ENCODE peak calls at places on chromosomes 6 and 20, in five cellular contexts. A, C, X, F and W are unnamed samples.

GRCh38 chr6:136334853-136335252 is 45.2 kb upstream of the BCLAF1 start:
- DNase-seq in A (no peak), C (peak), X (no peak), F (no peak), W (no peak)

GRCh38 chr6:56393615-56394612 is 146.5 kb upstream of the COL21A1 start:
- DNase-seq in A (no peak), C (no peak), X (no peak), F (no peak), W (no peak)

GRCh38 chr6:19052219-19052618 is 665.1 kb downstream of the RNF144B start:
- DNase-seq in A (no peak), C (no peak), X (no peak), F (peak), W (no peak)

GRCh38 chr6:16337280-16337975 is 99.0 kb downstream of the GMPR start:
- DNase-seq in A (no peak), C (no peak), X (peak), F (no peak), W (no peak)

GRCh38 chr20:37850724-37851123 is 52.2 kb upstream of the VSTM2L start:
- DNase-seq in A (no peak), C (no peak), X (no peak), F (no peak), W (no peak)

GRCh38 chr6:43627008-43627825 is 1.8 kb downstream of the GTPBP2 start:
- DNase-seq in A (no peak), C (no peak), X (no peak), F (peak), W (no peak)

GRCh38 chr6:38180586-38180985 is 361.1 kb downstream of the ZFAND3 start:
- DNase-seq in A (no peak), C (no peak), X (no peak), F (no peak), W (no peak)

GRCh38 chr20:33359399-33360261 is 41.7 kb downstream of the CDK5RAP1 start:
- DNase-seq in A (no peak), C (no peak), X (no peak), F (no peak), W (no peak)

GRCh38 chr6:34491091-34491430 is 25.2 kb downstream of the PACSIN1 start:
- DNase-seq in A (no peak), C (no peak), X (no peak), F (no peak), W (no peak)

GRCh38 chr20:58515240-58516212 is at the start of gene APCDD1L:
- DNase-seq in A (no peak), C (peak), X (no peak), F (no peak), W (no peak)

GRCh38 chr20:20411841-20412240 is 43.9 kb downstream of the INSM1 start:
- DNase-seq in A (no peak), C (no peak), X (no peak), F (no peak), W (no peak)

GRCh38 chr6:1503811-1504210 is 105.9 kb upstream of the FOXC1 start:
- DNase-seq in A (no peak), C (no peak), X (no peak), F (no peak), W (no peak)

GRCh38 chr6:4693158-4693557 is 83.0 kb upstream of the CDYL start:
- DNase-seq in A (no peak), C (no peak), X (no peak), F (no peak), W (no peak)

GRCh38 chr6:14478396-14479225 is 361.0 kb downstream of the CD83 start:
- DNase-seq in A (no peak), C (no peak), X (no peak), F (no peak), W (no peak)

GRCh38 chr6:32852018-32852843 is 1.3 kb downstream of the TAP1 start:
- DNase-seq in A (no peak), C (no peak), X (no peak), F (no peak), W (no peak)

GRCh38 chr6:1404713-1405098 is 15.3 kb downstream of the FOXF2 start:
- DNase-seq in A (no peak), C (no peak), X (no peak), F (no peak), W (no peak)

GRCh38 chr20:45432294-45432693 is 16.4 kb downstream of the PIGT start:
- DNase-seq in A (no peak), C (no peak), X (no peak), F (no peak), W (no peak)

GRCh38 chr6:52283111-52283510 is 1.4 kb downstream of the MCM3 start:
- DNase-seq in A (no peak), C (no peak), X (no peak), F (no peak), W (no peak)

GRCh38 chr6:153210083-153210482 is 79.0 kb upstream of the RGS17 start:
- DNase-seq in A (no peak), C (no peak), X (no peak), F (no peak), W (no peak)

GRCh38 chr6:12351672-12352071 is 61.5 kb downstream of the EDN1 start:
- DNase-seq in A (no peak), C (no peak), X (no peak), F (no peak), W (no peak)

GRCh38 chr6:139433647-139434419 is 59.4 kb upstream of the CITED2 start:
- DNase-seq in A (no peak), C (no peak), X (no peak), F (peak), W (no peak)

GRCh38 chr20:22303523-22303922 is 280.8 kb downstream of the FOXA2 start:
- DNase-seq in A (no peak), C (no peak), X (no peak), F (no peak), W (no peak)

GRCh38 chr6:142945446-142946180 is 637 bp upstream of the HIVEP2 start:
- DNase-seq in A (peak), C (peak), X (peak), F (no peak), W (peak)

GRCh38 chr20:14384411-14384810 is 47.0 kb upstream of the FLRT3 start:
- DNase-seq in A (no peak), C (no peak), X (no peak), F (no peak), W (no peak)